ENCODE peak calls at places on chromosomes 12 and 14, in six cellular contexts. E is naive thymus-derived CD8-positive, alpha-beta T cell; W is left colon; O is glomerular endothelial cell; Y is dermis blood vessel endothelial cell; U is epithelial cell of esophagus. C is an unnamed sample.

GRCh38 chr14:32991706-32992105 is 53.0 kb downstream of the NPAS3 start:
- DNase-seq in E (no peak), W (no peak), O (no peak), Y (no peak), U (no peak), C (no peak)

GRCh38 chr14:68693926-68694325 is 98.9 kb downstream of the ZFP36L1 start:
- DNase-seq in E (no peak), W (no peak), O (no peak), Y (no peak), U (no peak), C (no peak)

GRCh38 chr12:6708968-6709394 is 8.4 kb upstream of the PIANP start:
- DNase-seq in E (peak), W (no peak), O (no peak), Y (no peak), U (no peak), C (no peak)

GRCh38 chr12:29505078-29505477 is 7.6 kb upstream of the OVCH1 start:
- DNase-seq in E (no peak), W (no peak), O (no peak), Y (no peak), U (no peak), C (peak)

GRCh38 chr14:69816216-69816615 is 19.2 kb upstream of the SLC10A1 start:
- DNase-seq in E (no peak), W (no peak), O (no peak), Y (no peak), U (no peak), C (no peak)

GRCh38 chr12:24948816-24949722 is at the start of gene BCAT1:
- DNase-seq in E (no peak), W (peak), O (peak), Y (peak), U (peak), C (peak)

GRCh38 chr14:50067723-50068495 is 48.5 kb downstream of the VCPKMT start:
- DNase-seq in E (no peak), W (no peak), O (no peak), Y (peak), U (peak), C (peak)

GRCh38 chr12:6336079-6336858 is 5.6 kb downstream of the TNFRSF1A start:
- DNase-seq in E (no peak), W (peak), O (peak), Y (peak), U (peak), C (peak)

GRCh38 chr12:58314610-58315009 is 373.2 kb downstream of the ATP23 start:
- DNase-seq in E (no peak), W (no peak), O (no peak), Y (peak), U (peak), C (peak)

GRCh38 chr14:90757452-90757851 is 58.8 kb downstream of the TTC7B start:
- DNase-seq in E (no peak), W (no peak), O (no peak), Y (no peak), U (no peak), C (no peak)

GRCh38 chr12:104669851-104670337 is 213.1 kb downstream of the CHST11 start:
- DNase-seq in E (no peak), W (peak), O (no peak), Y (peak), U (peak), C (peak)

GRCh38 chr12:124626841-124627502 is 59.6 kb upstream of the NCOR2 start:
- DNase-seq in E (no peak), W (peak), O (no peak), Y (peak), U (no peak), C (peak)

GRCh38 chr14:69708586-69709169 is 58.3 kb upstream of the SRSF5 start:
- DNase-seq in E (no peak), W (no peak), O (no peak), Y (no peak), U (peak), C (no peak)

GRCh38 chr12:91511795-91512420 is 329.3 kb upstream of the DCN start:
- DNase-seq in E (no peak), W (no peak), O (no peak), Y (no peak), U (no peak), C (no peak)

GRCh38 chr12:12353807-12354206 is 3.1 kb upstream of the BORCS5 start:
- DNase-seq in E (no peak), W (no peak), O (no peak), Y (no peak), U (no peak), C (no peak)

GRCh38 chr14:74599201-74599809 is 12.7 kb downstream of the LTBP2 start:
- DNase-seq in E (peak), W (no peak), O (no peak), Y (no peak), U (no peak), C (peak)

GRCh38 chr14:92728781-92729364 is 19.6 kb downstream of the LGMN start:
- DNase-seq in E (no peak), W (no peak), O (no peak), Y (peak), U (peak), C (peak)

GRCh38 chr14:70032447-70032846 is 153.2 kb downstream of the SMOC1 start:
- DNase-seq in E (no peak), W (no peak), O (no peak), Y (no peak), U (peak), C (no peak)

GRCh38 chr14:40417777-40418401 is 985.7 kb upstream of the FBXO33 start:
- DNase-seq in E (no peak), W (no peak), O (peak), Y (no peak), U (peak), C (peak)

GRCh38 chr14:71554323-71554722 is 377.9 kb upstream of the RGS6 start:
- DNase-seq in E (no peak), W (no peak), O (no peak), Y (no peak), U (no peak), C (no peak)

GRCh38 chr14:81516941-81517797 is 16.5 kb downstream of the SEL1L start:
- DNase-seq in E (no peak), W (no peak), O (no peak), Y (peak), U (no peak), C (peak)

GRCh38 chr12:100401660-100402059 is 44.8 kb downstream of the SLC17A8 start:
- DNase-seq in E (no peak), W (no peak), O (no peak), Y (no peak), U (peak), C (peak)

GRCh38 chr14:71246539-71246938 is 339.3 kb downstream of the PCNX1 start:
- DNase-seq in E (no peak), W (no peak), O (no peak), Y (no peak), U (no peak), C (no peak)

GRCh38 chr12:131133015-131133905 is 179.6 kb downstream of the ADGRD1 start:
- DNase-seq in E (peak), W (no peak), O (no peak), Y (no peak), U (no peak), C (no peak)

GRCh38 chr14:104292084-104292970 is 153.9 kb downstream of the KIF26A start:
- DNase-seq in E (peak), W (peak), O (no peak), Y (no peak), U (no peak), C (no peak)

GRCh38 chr12:57195655-57196371 is 20.8 kb upstream of the NXPH4 start:
- DNase-seq in E (no peak), W (no peak), O (no peak), Y (no peak), U (no peak), C (no peak)

GRCh38 chr12:92779902-92780301 is 77.1 kb downstream of the PLEKHG7 start:
- DNase-seq in E (no peak), W (no peak), O (no peak), Y (no peak), U (no peak), C (peak)

GRCh38 chr12:124569375-124570148 is 2.1 kb upstream of the NCOR2 start:
- DNase-seq in E (no peak), W (no peak), O (no peak), Y (no peak), U (no peak), C (no peak)